ENCODE peak calls at places on chromosomes 2 and 18, in seven cellular contexts. One of them, this sample, is unnamed.

GRCh38 chr2:176911-177310 is 86.9 kb downstream of the SH3YL1 start:
- DNase-seq in ovary: no peak
- DNase-seq in breast epithelium: no peak
- DNase-seq in body of pancreas: no peak
- DNase-seq in aorta: no peak
- DNase-seq in left ventricle myocardium inferior: no peak
- DNase-seq in Panc1: no peak
- DNase-seq in this sample: no peak

GRCh38 chr18:12726774-12727550 is 24.1 kb downstream of the PSMG2 start:
- DNase-seq in Panc1: peak; percentile 76
- DNase-seq in left ventricle myocardium inferior: no peak
- DNase-seq in body of pancreas: peak; percentile 76
- DNase-seq in breast epithelium: no peak
- DNase-seq in ovary: peak; percentile 38
- DNase-seq in aorta: no peak
- DNase-seq in this sample: peak; percentile 62

GRCh38 chr2:19664651-19665050 is 237.1 kb downstream of the TTC32 start:
- DNase-seq in aorta: no peak
- DNase-seq in breast epithelium: peak; percentile 70
- DNase-seq in body of pancreas: no peak
- DNase-seq in Panc1: no peak
- DNase-seq in left ventricle myocardium inferior: no peak
- DNase-seq in ovary: no peak
- DNase-seq in this sample: no peak

GRCh38 chr2:118580651-118581050 is 266.8 kb downstream of the EN1 start:
- DNase-seq in left ventricle myocardium inferior: no peak
- DNase-seq in ovary: no peak
- DNase-seq in breast epithelium: no peak
- DNase-seq in body of pancreas: no peak
- DNase-seq in aorta: no peak
- DNase-seq in Panc1: no peak
- DNase-seq in this sample: no peak

GRCh38 chr18:55340998-55341397 is 247.0 kb downstream of the TCF4 start:
- DNase-seq in Panc1: no peak
- DNase-seq in body of pancreas: no peak
- DNase-seq in left ventricle myocardium inferior: no peak
- DNase-seq in ovary: no peak
- DNase-seq in breast epithelium: no peak
- DNase-seq in aorta: no peak
- DNase-seq in this sample: no peak

GRCh38 chr2:113847144-113847543 is 42.7 kb upstream of the ACTR3 start:
- DNase-seq in Panc1: no peak
- DNase-seq in body of pancreas: no peak
- DNase-seq in aorta: no peak
- DNase-seq in left ventricle myocardium inferior: no peak
- DNase-seq in ovary: no peak
- DNase-seq in breast epithelium: no peak
- DNase-seq in this sample: no peak

GRCh38 chr2:182814380-182814779 is 52.1 kb downstream of the FRZB start:
- DNase-seq in ovary: no peak
- DNase-seq in breast epithelium: no peak
- DNase-seq in body of pancreas: no peak
- DNase-seq in aorta: no peak
- DNase-seq in left ventricle myocardium inferior: no peak
- DNase-seq in Panc1: no peak
- DNase-seq in this sample: no peak

GRCh38 chr2:69911985-69912563 is 2.8 kb upstream of the MXD1 start:
- DNase-seq in body of pancreas: peak; percentile 13
- DNase-seq in Panc1: no peak
- DNase-seq in left ventricle myocardium inferior: no peak
- DNase-seq in aorta: no peak
- DNase-seq in breast epithelium: no peak
- DNase-seq in ovary: no peak
- DNase-seq in this sample: no peak

GRCh38 chr2:169798397-169798717 is 314 bp upstream of the SSB start:
- DNase-seq in ovary: no peak
- DNase-seq in breast epithelium: no peak
- DNase-seq in Panc1: no peak
- DNase-seq in aorta: no peak
- DNase-seq in left ventricle myocardium inferior: no peak
- DNase-seq in body of pancreas: no peak
- DNase-seq in this sample: no peak

GRCh38 chr2:223465793-223466192 is 136.4 kb downstream of the SCG2 start:
- DNase-seq in breast epithelium: peak; percentile 83
- DNase-seq in left ventricle myocardium inferior: peak; percentile 76
- DNase-seq in body of pancreas: peak; percentile 82
- DNase-seq in Panc1: no peak
- DNase-seq in ovary: peak; percentile 40
- DNase-seq in aorta: peak; percentile 92
- DNase-seq in this sample: no peak

GRCh38 chr2:159285929-159286708 is at the start of gene WDSUB1:
- DNase-seq in ovary: peak; percentile 75
- DNase-seq in breast epithelium: peak; percentile 72
- DNase-seq in body of pancreas: peak; percentile 86
- DNase-seq in aorta: peak; percentile 77
- DNase-seq in Panc1: no peak
- DNase-seq in left ventricle myocardium inferior: peak; percentile 76
- DNase-seq in this sample: no peak

GRCh38 chr2:128370468-128371247 is 52.0 kb upstream of the HS6ST1 start:
- DNase-seq in ovary: no peak
- DNase-seq in body of pancreas: no peak
- DNase-seq in breast epithelium: no peak
- DNase-seq in left ventricle myocardium inferior: no peak
- DNase-seq in Panc1: no peak
- DNase-seq in aorta: no peak
- DNase-seq in this sample: no peak

GRCh38 chr2:84373391-84373790 is 85.7 kb downstream of the SUCLG1 start:
- DNase-seq in breast epithelium: no peak
- DNase-seq in aorta: no peak
- DNase-seq in body of pancreas: no peak
- DNase-seq in ovary: no peak
- DNase-seq in left ventricle myocardium inferior: no peak
- DNase-seq in Panc1: no peak
- DNase-seq in this sample: no peak

GRCh38 chr2:175539122-175539521 is 357.6 kb upstream of the ATP5MC3 start:
- DNase-seq in Panc1: no peak
- DNase-seq in body of pancreas: no peak
- DNase-seq in aorta: no peak
- DNase-seq in breast epithelium: no peak
- DNase-seq in ovary: no peak
- DNase-seq in left ventricle myocardium inferior: no peak
- DNase-seq in this sample: no peak

GRCh38 chr2:131016826-131017596 is 76.2 kb downstream of the FAM168B start:
- DNase-seq in aorta: no peak
- DNase-seq in left ventricle myocardium inferior: no peak
- DNase-seq in ovary: peak; percentile 26
- DNase-seq in Panc1: no peak
- DNase-seq in breast epithelium: peak; percentile 47
- DNase-seq in body of pancreas: peak; percentile 56
- DNase-seq in this sample: no peak

GRCh38 chr18:28961669-28962228 is 784.8 kb upstream of the CDH2 start:
- DNase-seq in breast epithelium: no peak
- DNase-seq in left ventricle myocardium inferior: no peak
- DNase-seq in ovary: no peak
- DNase-seq in aorta: no peak
- DNase-seq in body of pancreas: no peak
- DNase-seq in Panc1: peak; percentile 17
- DNase-seq in this sample: no peak

GRCh38 chr2:25672500-25673169 is 742 bp downstream of the DTNB start:
- DNase-seq in ovary: peak; percentile 65
- DNase-seq in breast epithelium: peak; percentile 59
- DNase-seq in body of pancreas: peak; percentile 76
- DNase-seq in aorta: peak; percentile 70
- DNase-seq in Panc1: peak; percentile 28
- DNase-seq in left ventricle myocardium inferior: peak; percentile 45
- DNase-seq in this sample: peak; percentile 54

GRCh38 chr18:36451454-36452251 is 154.1 kb downstream of the FHOD3 start:
- DNase-seq in Panc1: no peak
- DNase-seq in body of pancreas: no peak
- DNase-seq in breast epithelium: no peak
- DNase-seq in aorta: no peak
- DNase-seq in left ventricle myocardium inferior: no peak
- DNase-seq in ovary: no peak
- DNase-seq in this sample: no peak

GRCh38 chr18:36448384-36449290 is 151.1 kb downstream of the FHOD3 start:
- DNase-seq in breast epithelium: no peak
- DNase-seq in aorta: no peak
- DNase-seq in body of pancreas: no peak
- DNase-seq in Panc1: no peak
- DNase-seq in ovary: no peak
- DNase-seq in left ventricle myocardium inferior: no peak
- DNase-seq in this sample: no peak

GRCh38 chr18:36446059-36446458 is 148.5 kb downstream of the FHOD3 start:
- DNase-seq in aorta: no peak
- DNase-seq in ovary: no peak
- DNase-seq in body of pancreas: no peak
- DNase-seq in Panc1: no peak
- DNase-seq in left ventricle myocardium inferior: no peak
- DNase-seq in breast epithelium: no peak
- DNase-seq in this sample: no peak

GRCh38 chr18:36450264-36450663 is 152.8 kb downstream of the FHOD3 start:
- DNase-seq in Panc1: no peak
- DNase-seq in ovary: no peak
- DNase-seq in body of pancreas: no peak
- DNase-seq in aorta: no peak
- DNase-seq in breast epithelium: no peak
- DNase-seq in left ventricle myocardium inferior: no peak
- DNase-seq in this sample: no peak

GRCh38 chr18:36449451-36449850 is 151.9 kb downstream of the FHOD3 start:
- DNase-seq in body of pancreas: no peak
- DNase-seq in Panc1: no peak
- DNase-seq in breast epithelium: no peak
- DNase-seq in left ventricle myocardium inferior: no peak
- DNase-seq in aorta: no peak
- DNase-seq in ovary: no peak
- DNase-seq in this sample: no peak
- H3K4me3 ChIP-seq in body of pancreas: no peak overlapping the region
- H3K4me3 ChIP-seq in Panc1: no peak overlapping the region
- H3K4me3 ChIP-seq in breast epithelium: no peak overlapping the region
- H3K4me3 ChIP-seq in left ventricle myocardium inferior: no peak overlapping the region
- H3K4me3 ChIP-seq in aorta: no peak overlapping the region
- H3K4me3 ChIP-seq in ovary: no peak overlapping the region
- H3K4me3 ChIP-seq in this sample: no peak overlapping the region

DNA sequence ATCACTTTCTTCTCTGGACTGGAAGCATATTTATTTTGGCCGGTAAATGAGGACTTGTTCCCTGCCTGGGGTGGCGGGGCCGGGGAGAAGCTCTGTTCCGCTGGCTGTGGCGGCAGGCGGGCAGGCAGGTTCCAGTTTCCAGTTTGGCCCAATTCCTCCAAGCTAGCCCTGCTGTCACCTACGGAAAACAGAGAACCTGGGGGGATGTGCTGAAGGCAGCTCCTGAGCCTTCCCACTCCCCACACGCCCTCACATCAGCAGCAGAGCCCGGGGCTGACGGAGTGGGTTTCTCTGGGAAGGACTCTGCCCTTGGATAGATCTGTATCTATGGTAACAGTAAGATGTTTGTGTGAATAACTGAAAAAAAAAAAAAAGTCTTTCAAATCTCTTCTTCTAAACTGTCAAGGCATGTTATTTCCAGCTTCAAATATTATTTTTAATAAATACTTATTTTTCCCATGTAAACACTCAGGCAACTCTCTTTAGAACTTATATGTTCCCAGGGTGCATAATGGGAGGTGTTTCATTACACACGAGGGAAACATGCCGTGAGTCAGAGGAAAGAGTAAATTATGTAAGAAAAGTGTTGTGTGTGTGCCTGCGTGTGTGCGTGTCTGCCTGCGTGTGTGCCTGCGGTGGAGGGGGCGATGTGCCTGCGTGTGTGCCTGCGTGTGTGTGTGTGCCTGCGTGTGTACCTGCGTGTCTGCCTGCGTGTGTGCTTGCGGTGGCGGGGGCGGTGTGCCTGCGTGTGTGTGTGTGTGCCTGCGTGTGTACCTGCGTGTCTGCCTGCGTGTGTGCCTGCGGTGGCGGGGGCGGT is 116.1 kb upstream of the ZNF516 start:
- DNase-seq in left ventricle myocardium inferior: no peak
- DNase-seq in body of pancreas: no peak
- DNase-seq in aorta: no peak
- DNase-seq in ovary: peak; percentile 47
- DNase-seq in Panc1: no peak
- DNase-seq in breast epithelium: no peak
- DNase-seq in this sample: no peak
- H3K27ac ChIP-seq in left ventricle myocardium inferior: no peak overlapping the region
- H3K27ac ChIP-seq in body of pancreas: no peak overlapping the region
- H3K27ac ChIP-seq in aorta: no peak overlapping the region
- H3K27ac ChIP-seq in ovary: no peak overlapping the region
- H3K27ac ChIP-seq in Panc1: no peak overlapping the region
- H3K27ac ChIP-seq in breast epithelium: peak overlapping the region; percentile 36
- H3K27ac ChIP-seq in this sample: no peak overlapping the region

GRCh38 chr2:152367547-152368250 is 32.7 kb downstream of the FMNL2 start:
- DNase-seq in breast epithelium: no peak
- DNase-seq in aorta: no peak
- DNase-seq in ovary: no peak
- DNase-seq in left ventricle myocardium inferior: no peak
- DNase-seq in body of pancreas: no peak
- DNase-seq in Panc1: no peak
- DNase-seq in this sample: no peak

GRCh38 chr2:152372438-152372984 is 37.5 kb downstream of the FMNL2 start:
- DNase-seq in body of pancreas: no peak
- DNase-seq in breast epithelium: no peak
- DNase-seq in aorta: no peak
- DNase-seq in left ventricle myocardium inferior: no peak
- DNase-seq in ovary: no peak
- DNase-seq in Panc1: no peak
- DNase-seq in this sample: no peak

GRCh38 chr2:152369176-152369860 is 34.3 kb downstream of the FMNL2 start:
- DNase-seq in left ventricle myocardium inferior: no peak
- DNase-seq in aorta: no peak
- DNase-seq in Panc1: no peak
- DNase-seq in breast epithelium: no peak
- DNase-seq in body of pancreas: no peak
- DNase-seq in ovary: no peak
- DNase-seq in this sample: no peak

GRCh38 chr2:152375174-152375573 is 40.2 kb downstream of the FMNL2 start:
- DNase-seq in left ventricle myocardium inferior: no peak
- DNase-seq in ovary: no peak
- DNase-seq in Panc1: no peak
- DNase-seq in breast epithelium: no peak
- DNase-seq in body of pancreas: no peak
- DNase-seq in aorta: no peak
- DNase-seq in this sample: no peak

DNA sequence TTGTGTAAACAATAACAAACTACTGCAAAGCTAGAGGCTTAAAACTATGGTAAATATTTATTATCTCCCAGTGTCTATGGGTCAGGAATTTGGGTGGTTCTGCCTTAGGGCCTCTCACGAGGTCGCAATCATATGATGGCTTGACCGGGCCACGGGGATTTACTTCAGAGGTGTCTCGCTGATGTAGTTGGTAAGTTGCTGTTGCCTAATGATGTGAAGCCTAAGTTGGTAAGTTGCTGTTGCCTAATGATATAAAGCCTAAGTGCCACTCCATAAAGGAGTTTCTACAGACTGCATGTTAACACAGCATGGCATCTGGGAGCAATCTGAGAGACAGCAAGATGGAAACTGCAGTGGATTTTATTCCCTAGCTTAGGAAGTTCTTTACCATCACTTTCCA is 35.8 kb downstream of the FMNL2 start:
- DNase-seq in breast epithelium: no peak
- DNase-seq in aorta: no peak
- DNase-seq in left ventricle myocardium inferior: no peak
- DNase-seq in body of pancreas: no peak
- DNase-seq in ovary: no peak
- DNase-seq in Panc1: no peak
- DNase-seq in this sample: no peak
- H3K4me1 ChIP-seq in breast epithelium: no peaks in the 10 kb centered on the region
- H3K4me1 ChIP-seq in aorta: peaks cover 5% of the 10 kb centered on the region
- H3K4me1 ChIP-seq in left ventricle myocardium inferior: peaks cover 7% of the 10 kb centered on the region
- H3K4me1 ChIP-seq in body of pancreas: peaks cover 10% of the 10 kb centered on the region
- H3K4me1 ChIP-seq in ovary: peaks cover 20% of the 10 kb centered on the region
- H3K4me1 ChIP-seq in Panc1: peaks cover 4% of the 10 kb centered on the region
- H3K4me1 ChIP-seq in this sample: no peaks in the 10 kb centered on the region

GRCh38 chr2:232646726-232647125 is 13.3 kb downstream of the EFHD1 start:
- DNase-seq in aorta: no peak
- DNase-seq in ovary: no peak
- DNase-seq in left ventricle myocardium inferior: no peak
- DNase-seq in body of pancreas: no peak
- DNase-seq in Panc1: no peak
- DNase-seq in breast epithelium: no peak
- DNase-seq in this sample: no peak
- H3K4me3 ChIP-seq in aorta: no peak overlapping the region
- H3K4me3 ChIP-seq in ovary: no peak overlapping the region
- H3K4me3 ChIP-seq in left ventricle myocardium inferior: no peak overlapping the region
- H3K4me3 ChIP-seq in body of pancreas: no peak overlapping the region
- H3K4me3 ChIP-seq in Panc1: no peak overlapping the region
- H3K4me3 ChIP-seq in breast epithelium: no peak overlapping the region
- H3K4me3 ChIP-seq in this sample: no peak overlapping the region

This sample was measured in CD8-positive, alpha-beta memory T cell.